ENCODE peak calls at places on chromosomes 3 and 15, in nine cellular contexts. G, M, C, W, N, O, A, D and Q are unnamed samples.

GRCh38 chr3:30693470-30694120 is 87.2 kb downstream of the TGFBR2 start:
- DNase-seq in G (peak), M (peak), C (no peak), W (no peak), N (peak), O (peak), A (no peak), D (peak), Q (peak)

GRCh38 chr3:29805757-29806156 is 524.9 kb downstream of the RBMS3 start:
- DNase-seq in G (no peak), M (no peak), C (no peak), W (no peak), N (no peak), O (no peak), A (no peak), D (no peak), Q (no peak)

GRCh38 chr3:112390783-112391641 is 58.1 kb downstream of the CD200 start:
- DNase-seq in G (peak), M (peak), C (no peak), W (no peak), N (peak), O (peak), A (no peak), D (peak), Q (peak)

GRCh38 chr3:116135462-116135861 is 309.8 kb downstream of the LSAMP start:
- DNase-seq in G (no peak), M (no peak), C (no peak), W (no peak), N (peak), O (no peak), A (no peak), D (no peak), Q (no peak)

GRCh38 chr3:13654330-13655073 is 105.6 kb downstream of the FBLN2 start:
- DNase-seq in G (peak), M (no peak), C (no peak), W (no peak), N (no peak), O (no peak), A (no peak), D (no peak), Q (no peak)

GRCh38 chr3:13565581-13566461 is 16.9 kb downstream of the FBLN2 start:
- DNase-seq in G (no peak), M (no peak), C (no peak), W (no peak), N (no peak), O (no peak), A (no peak), D (no peak), Q (no peak)

GRCh38 chr3:113461488-113461887 is 20.2 kb upstream of the CFAP44 start:
- DNase-seq in G (no peak), M (no peak), C (no peak), W (no peak), N (no peak), O (no peak), A (no peak), D (no peak), Q (no peak)

GRCh38 chr3:71447803-71448202 is 135.7 kb downstream of the FOXP1 start:
- DNase-seq in G (no peak), M (no peak), C (no peak), W (no peak), N (no peak), O (no peak), A (no peak), D (no peak), Q (no peak)

GRCh38 chr3:54257114-54257513 is 134.8 kb downstream of the CACNA2D3 start:
- DNase-seq in G (no peak), M (no peak), C (no peak), W (no peak), N (no peak), O (no peak), A (no peak), D (no peak), Q (no peak)

GRCh38 chr3:129626744-129627349 is 20.4 kb upstream of the PLXND1 start:
- DNase-seq in G (peak), M (peak), C (peak), W (peak), N (peak), O (peak), A (peak), D (peak), Q (peak)

GRCh38 chr3:99789322-99789721 is 28.3 kb upstream of the CMSS1 start:
- DNase-seq in G (peak), M (no peak), C (no peak), W (no peak), N (peak), O (no peak), A (peak), D (peak), Q (peak)

GRCh38 chr3:68964694-68965093 is 32.3 kb upstream of the TAFA4 start:
- DNase-seq in G (no peak), M (no peak), C (no peak), W (no peak), N (no peak), O (no peak), A (no peak), D (no peak), Q (no peak)

GRCh38 chr3:32913790-32914446 is 37.5 kb upstream of the CCR4 start:
- DNase-seq in G (no peak), M (no peak), C (peak), W (peak), N (peak), O (no peak), A (peak), D (no peak), Q (no peak)

GRCh38 chr15:68464451-68465090 is 32.6 kb upstream of the ITGA11 start:
- DNase-seq in G (no peak), M (no peak), C (no peak), W (no peak), N (peak), O (no peak), A (peak), D (no peak), Q (no peak)

GRCh38 chr15:69095280-69095679 is 65.2 kb upstream of the GLCE start:
- DNase-seq in G (no peak), M (no peak), C (no peak), W (no peak), N (no peak), O (no peak), A (no peak), D (no peak), Q (no peak)

GRCh38 chr3:128390867-128391266 is 75.8 kb downstream of the DNAJB8 start:
- DNase-seq in G (no peak), M (no peak), C (no peak), W (no peak), N (no peak), O (no peak), A (no peak), D (no peak), Q (no peak)

GRCh38 chr3:23834082-23834870 is 28.5 kb downstream of the UBE2E1 start:
- DNase-seq in G (peak), M (no peak), C (no peak), W (no peak), N (peak), O (no peak), A (no peak), D (no peak), Q (peak)

GRCh38 chr15:66765478-66766281 is 63.6 kb downstream of the SMAD6 start:
- DNase-seq in G (no peak), M (no peak), C (peak), W (peak), N (peak), O (no peak), A (no peak), D (peak), Q (peak)

GRCh38 chr3:46209053-46209452 is 940 bp upstream of the CCR1 start:
- DNase-seq in G (no peak), M (no peak), C (no peak), W (no peak), N (no peak), O (no peak), A (no peak), D (no peak), Q (no peak)